ENCODE peak calls at places on chromosomes 3 and 15, in five cellular contexts. W is CD8-positive, alpha-beta T cell; D is stimulated activated CD4-positive, alpha-beta T cell treated with anti-CD3 and anti-CD28 coated beads, Interleukin-15, amount 100 ng/mL, for 1 hour; V is pancreas; B is NB4. P is an unnamed sample.

GRCh38 chr3:60555704-60556340 is 695.4 kb downstream of the FHIT start:
- DNase-seq in W (no peak), D (no peak), V (no peak), B (no peak), P (no peak)

GRCh38 chr3:170809021-170809974 is 60.7 kb downstream of the RPL22L1 start:
- DNase-seq in W (no peak), D (no peak), V (no peak), B (peak), P (no peak)

GRCh38 chr3:127800508-127800907 is 21.8 kb downstream of the MGLL start:
- DNase-seq in W (no peak), D (no peak), V (no peak), B (peak), P (no peak)

GRCh38 chr3:117628896-117629295 is 919.3 kb downstream of the TUSC7 start:
- DNase-seq in W (no peak), D (no peak), V (no peak), B (no peak), P (peak)

GRCh38 chr3:128447561-128448013 is 19.1 kb downstream of the DNAJB8 start:
- DNase-seq in W (peak), D (peak), V (no peak), B (no peak), P (no peak)

GRCh38 chr3:73668366-73668765 is 43.6 kb upstream of the PDZRN3 start:
- DNase-seq in W (no peak), D (no peak), V (no peak), B (no peak), P (no peak)

GRCh38 chr3:146375214-146375613 is 94.1 kb downstream of the PLSCR2 start:
- DNase-seq in W (no peak), D (no peak), V (no peak), B (no peak), P (no peak)

GRCh38 chr15:48877630-48878595 is at the start of gene EID1:
- DNase-seq in W (peak), D (peak), V (peak), B (peak), P (peak)

GRCh38 chr3:136152176-136152843 is 43.8 kb downstream of the MSL2 start:
- DNase-seq in W (no peak), D (no peak), V (no peak), B (no peak), P (no peak)

GRCh38 chr3:9074079-9074478 is 110.8 kb upstream of the RAD18 start:
- DNase-seq in W (no peak), D (no peak), V (no peak), B (no peak), P (no peak)

GRCh38 chr3:155388417-155388816 is 94.9 kb upstream of the STRIT1 start:
- DNase-seq in W (no peak), D (no peak), V (no peak), B (no peak), P (no peak)

GRCh38 chr3:150384517-150385212 is 23.4 kb upstream of the TSC22D2 start:
- DNase-seq in W (peak), D (no peak), V (no peak), B (peak), P (no peak)

GRCh38 chr15:49901867-49902775 is 216.9 kb downstream of the ATP8B4 start:
- DNase-seq in W (no peak), D (no peak), V (no peak), B (no peak), P (no peak)

GRCh38 chr3:151087648-151088047 is 2.2 kb downstream of the MED12L start:
- DNase-seq in W (no peak), D (no peak), V (no peak), B (no peak), P (no peak)

GRCh38 chr3:82030932-82031331 is 269.5 kb upstream of the GBE1 start:
- DNase-seq in W (no peak), D (no peak), V (no peak), B (no peak), P (no peak)

GRCh38 chr3:57048052-57048671 is 12.3 kb upstream of the SPATA12 start:
- DNase-seq in W (no peak), D (no peak), V (no peak), B (no peak), P (no peak)

GRCh38 chr3:187973977-187974856 is 179.7 kb upstream of the LPP start:
- DNase-seq in W (no peak), D (no peak), V (no peak), B (no peak), P (no peak)

GRCh38 chr15:58065011-58065444 is 483 bp downstream of the ALDH1A2 start:
- DNase-seq in W (no peak), D (peak), V (peak), B (no peak), P (no peak)

GRCh38 chr3:113712129-113712528 is 15.7 kb upstream of the USF3 start:
- DNase-seq in W (no peak), D (no peak), V (no peak), B (peak), P (no peak)

GRCh38 chr3:123883111-123883510 is 1.0 kb downstream of the MYLK start:
- DNase-seq in W (no peak), D (no peak), V (no peak), B (no peak), P (no peak)

GRCh38 chr3:30332196-30333021 is 274.0 kb upstream of the TGFBR2 start:
- DNase-seq in W (no peak), D (no peak), V (no peak), B (no peak), P (peak)

GRCh38 chr3:96200897-96201296 is 613.5 kb upstream of the EPHA6 start:
- DNase-seq in W (no peak), D (no peak), V (no peak), B (no peak), P (peak)

GRCh38 chr3:28328188-28329151 is 20.1 kb upstream of the ZCWPW2 start:
- DNase-seq in W (no peak), D (no peak), V (no peak), B (peak), P (no peak)

GRCh38 chr15:59447367-59447766 is 9.4 kb downstream of the FAM81A start:
- DNase-seq in W (no peak), D (no peak), V (no peak), B (peak), P (no peak)

GRCh38 chr3:136818191-136818850 is 605 bp upstream of the SLC35G2 start:
- DNase-seq in W (peak), D (no peak), V (peak), B (peak), P (peak)

GRCh38 chr3:173008978-173009377 is 132.1 kb downstream of the SPATA16 start:
- DNase-seq in W (no peak), D (no peak), V (no peak), B (no peak), P (no peak)

GRCh38 chr3:4825572-4826236 is 153.5 kb upstream of the BHLHE40 start:
- DNase-seq in W (peak), D (no peak), V (no peak), B (peak), P (peak)

GRCh38 chr3:182967218-182968204 is 12.8 kb downstream of the DCUN1D1 start:
- DNase-seq in W (no peak), D (no peak), V (no peak), B (no peak), P (no peak)

GRCh38 chr3:132246212-132246611 is 71.0 kb upstream of the ACP3 start:
- DNase-seq in W (no peak), D (no peak), V (no peak), B (no peak), P (no peak)

GRCh38 chr15:25439456-25439836 is 622 bp upstream of the UBE3A start:
- DNase-seq in W (no peak), D (no peak), V (no peak), B (peak), P (no peak)

GRCh38 chr3:46409735-46410489 is 2.9 kb downstream of the CCRL2 start:
- DNase-seq in W (no peak), D (no peak), V (no peak), B (no peak), P (no peak)

GRCh38 chr3:42116466-42116865 is 25.3 kb downstream of the TRAK1 start:
- DNase-seq in W (no peak), D (no peak), V (no peak), B (no peak), P (no peak)

GRCh38 chr15:65587094-65587493 is 23.8 kb downstream of the INTS14 start:
- DNase-seq in W (no peak), D (no peak), V (no peak), B (no peak), P (no peak)

GRCh38 chr3:37124431-37124830 is 50.0 kb downstream of the LRRFIP2 start:
- DNase-seq in W (no peak), D (no peak), V (no peak), B (no peak), P (no peak)